ENCODE peak calls at places on chromosome 22, in seven cellular contexts. One of them, this sample, is unnamed.

GRCh38 chr22:20794132-20794990 is 20.4 kb downstream of the SERPIND1 start:
- DNase-seq in IMR-90: no peak
- DNase-seq in HS-27A: no peak
- DNase-seq in NAMALWA: no peak
- DNase-seq in NCI-H345: no peak
- DNase-seq in AML-193: no peak
- DNase-seq in skeletal muscle cell: no peak
- DNase-seq in this sample: no peak

GRCh38 chr22:50705219-50705691 is 32.6 kb downstream of the SHANK3 start:
- DNase-seq in IMR-90: peak; percentile 70
- DNase-seq in skeletal muscle cell: peak; percentile 32
- DNase-seq in HS-27A: no peak
- DNase-seq in NAMALWA: no peak
- DNase-seq in AML-193: no peak
- DNase-seq in NCI-H345: peak; percentile 76
- DNase-seq in this sample: no peak

GRCh38 chr22:35733742-35734516 is 16.3 kb downstream of the APOL5 start:
- DNase-seq in skeletal muscle cell: no peak
- DNase-seq in IMR-90: no peak
- DNase-seq in NAMALWA: no peak
- DNase-seq in NCI-H345: no peak
- DNase-seq in HS-27A: no peak
- DNase-seq in AML-193: no peak
- DNase-seq in this sample: no peak

GRCh38 chr22:24994070-24994763 is 41.7 kb downstream of the KIAA1671 start:
- DNase-seq in skeletal muscle cell: no peak
- DNase-seq in AML-193: no peak
- DNase-seq in IMR-90: no peak
- DNase-seq in HS-27A: peak; percentile 68
- DNase-seq in NAMALWA: no peak
- DNase-seq in NCI-H345: peak; percentile 65
- DNase-seq in this sample: peak; percentile 63

GRCh38 chr22:17988800-17989513 is 35.4 kb downstream of the MICAL3 start:
- DNase-seq in NAMALWA: no peak
- DNase-seq in NCI-H345: no peak
- DNase-seq in AML-193: no peak
- DNase-seq in skeletal muscle cell: no peak
- DNase-seq in IMR-90: no peak
- DNase-seq in HS-27A: no peak
- DNase-seq in this sample: no peak

GRCh38 chr22:50699754-50700386 is 27.2 kb downstream of the SHANK3 start:
- DNase-seq in HS-27A: no peak
- DNase-seq in IMR-90: no peak
- DNase-seq in NCI-H345: no peak
- DNase-seq in NAMALWA: peak; percentile 36
- DNase-seq in AML-193: no peak
- DNase-seq in skeletal muscle cell: no peak
- DNase-seq in this sample: no peak

GRCh38 chr22:18954333-18954732 is 18.2 kb upstream of the PRODH start:
- DNase-seq in HS-27A: no peak
- DNase-seq in NCI-H345: peak; percentile 32
- DNase-seq in AML-193: peak; percentile 20
- DNase-seq in NAMALWA: peak; percentile 64
- DNase-seq in skeletal muscle cell: peak; percentile 6
- DNase-seq in IMR-90: peak; percentile 25
- DNase-seq in this sample: peak; percentile 45

GRCh38 chr22:48433647-48434046 is 1394.0 kb downstream of the BRD1 start:
- DNase-seq in AML-193: no peak
- DNase-seq in NCI-H345: no peak
- DNase-seq in HS-27A: no peak
- DNase-seq in skeletal muscle cell: no peak
- DNase-seq in NAMALWA: no peak
- DNase-seq in IMR-90: no peak
- DNase-seq in this sample: no peak

GRCh38 chr22:42080287-42080686 is 787 bp downstream of the SMDT1 start:
- DNase-seq in AML-193: no peak
- DNase-seq in IMR-90: peak; percentile 53
- DNase-seq in NCI-H345: peak; percentile 22
- DNase-seq in skeletal muscle cell: no peak
- DNase-seq in HS-27A: no peak
- DNase-seq in NAMALWA: no peak
- DNase-seq in this sample: no peak

This sample was measured in activated T-helper 2 cell treated with anti-CD3 and anti-CD28 coated beads, Interferon-gamma antibody, Interleukin-2, Interleukin-4, amounts not matched to agents 10 μg/mL and 5 μg/mL and 100 μg/mL, durations not matched to agents 14 hours and 24 hours and 36 hours.